ENCODE peak calls at places on chromosomes 5 and 9, in nine cellular contexts. A is astrocyte of the cerebellum, G is AG10803, E is hepatocyte, Q is suprapubic skin, R is tibial artery, M is breast epithelium, N is Panc1, K is BJ. I is an unnamed sample.

GRCh38 chr5:1545798-1546355 is 22.1 kb upstream of the LPCAT1 start:
- DNase-seq in R (no peak), K (no peak), A (no peak), Q (no peak), G (no peak), N (no peak), E (no peak), M (no peak), I (no peak)

GRCh38 chr5:31638748-31639418 is at the start of gene PDZD2:
- DNase-seq in E (peak), Q (peak), N (peak), R (peak), A (no peak), G (peak), K (no peak), M (peak), I (no peak)

GRCh38 chr9:35606138-35606504 is 1.1 kb downstream of the TESK1 start:
- DNase-seq in G (no peak), N (no peak), A (no peak), Q (no peak), R (no peak), M (no peak), K (no peak), E (no peak), I (no peak)

GRCh38 chr9:137138058-137138697 is 776 bp upstream of the GRIN1 start:
- DNase-seq in Q (no peak), A (no peak), K (no peak), R (no peak), N (no peak), M (no peak), E (no peak), G (no peak), I (no peak)

GRCh38 chr5:1724822-1725602 is 74.6 kb downstream of the MRPL36 start:
- DNase-seq in Q (no peak), A (no peak), E (no peak), G (no peak), M (no peak), K (no peak), N (no peak), R (peak), I (no peak)

GRCh38 chr5:54533541-54534179 is 16.1 kb downstream of the SNX18 start:
- DNase-seq in K (no peak), R (peak), G (no peak), M (no peak), A (no peak), Q (no peak), E (peak), N (no peak), I (no peak)

GRCh38 chr5:143887302-143887638 is 75.3 kb downstream of the HMHB1 start:
- DNase-seq in A (peak), E (no peak), R (peak), K (no peak), Q (no peak), N (no peak), M (no peak), G (peak), I (no peak)

GRCh38 chr5:56330167-56330566 is 97.0 kb upstream of the ANKRD55 start:
- DNase-seq in A (no peak), K (no peak), E (no peak), R (no peak), M (no peak), N (no peak), G (no peak), Q (no peak), I (no peak)

GRCh38 chr5:157390179-157390923 is 69.7 kb upstream of the NIPAL4 start:
- DNase-seq in R (no peak), M (no peak), K (peak), G (peak), A (peak), N (peak), Q (no peak), E (peak), I (peak)

GRCh38 chr9:135919318-135919717 is 12.0 kb upstream of the CAMSAP1 start:
- DNase-seq in Q (peak), G (no peak), M (no peak), K (no peak), N (no peak), R (no peak), E (no peak), A (no peak), I (no peak)

GRCh38 chr5:95619096-95619495 is 791 bp upstream of the GPR150 start:
- DNase-seq in G (no peak), A (no peak), Q (no peak), N (no peak), R (no peak), M (no peak), K (no peak), E (no peak), I (no peak)

GRCh38 chr9:89919171-89919681 is 314.4 kb downstream of the GADD45G start:
- DNase-seq in M (no peak), G (no peak), K (no peak), N (peak), Q (no peak), E (peak), A (no peak), R (no peak), I (no peak)

GRCh38 chr9:136853596-136854112 is 1.5 kb downstream of the MAMDC4 start:
- DNase-seq in A (no peak), Q (peak), K (no peak), G (no peak), N (no peak), R (no peak), E (no peak), M (no peak), I (no peak)

GRCh38 chr9:89759563-89759962 is 154.8 kb downstream of the GADD45G start:
- DNase-seq in K (no peak), E (no peak), R (no peak), A (no peak), Q (no peak), G (no peak), N (no peak), M (peak), I (no peak)

GRCh38 chr5:151480384-151480783 is 33.0 kb downstream of the SLC36A1 start:
- DNase-seq in Q (no peak), K (no peak), N (no peak), E (peak), G (peak), A (no peak), R (no peak), M (no peak), I (no peak)

GRCh38 chr9:250625-251024 is 36.0 kb downstream of the DOCK8 start:
- DNase-seq in G (no peak), Q (no peak), R (no peak), A (no peak), N (no peak), E (no peak), K (no peak), M (no peak), I (no peak)

DNA sequence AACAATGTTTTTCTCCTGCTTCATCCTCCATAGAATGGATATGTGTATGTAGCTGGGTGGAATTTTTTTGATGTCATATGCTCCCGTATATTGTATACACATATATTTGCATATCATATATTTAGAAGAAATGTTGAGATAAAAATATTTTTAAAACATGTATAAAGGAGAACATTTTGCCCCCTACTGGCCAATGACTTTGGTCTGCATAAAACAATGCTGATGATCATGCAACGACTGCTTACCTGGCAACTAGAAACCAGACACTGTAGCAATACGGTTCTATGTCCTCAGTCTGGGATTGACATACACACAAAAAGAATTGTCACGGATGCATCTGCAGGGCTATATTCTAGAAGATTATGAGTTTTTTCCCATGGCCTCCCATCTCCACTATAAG is 503.6 kb downstream of the ELAVL2 start:
- DNase-seq in Q (no peak), G (peak), A (no peak), N (no peak), K (no peak), E (peak), R (no peak), M (no peak), I (no peak)
- TF ChIP-seq CTCF in Q (no peak), G (peak), A (peak), N (peak), K (no peak), E (peak), R (no peak), M (no peak), I (no peak)

DNA sequence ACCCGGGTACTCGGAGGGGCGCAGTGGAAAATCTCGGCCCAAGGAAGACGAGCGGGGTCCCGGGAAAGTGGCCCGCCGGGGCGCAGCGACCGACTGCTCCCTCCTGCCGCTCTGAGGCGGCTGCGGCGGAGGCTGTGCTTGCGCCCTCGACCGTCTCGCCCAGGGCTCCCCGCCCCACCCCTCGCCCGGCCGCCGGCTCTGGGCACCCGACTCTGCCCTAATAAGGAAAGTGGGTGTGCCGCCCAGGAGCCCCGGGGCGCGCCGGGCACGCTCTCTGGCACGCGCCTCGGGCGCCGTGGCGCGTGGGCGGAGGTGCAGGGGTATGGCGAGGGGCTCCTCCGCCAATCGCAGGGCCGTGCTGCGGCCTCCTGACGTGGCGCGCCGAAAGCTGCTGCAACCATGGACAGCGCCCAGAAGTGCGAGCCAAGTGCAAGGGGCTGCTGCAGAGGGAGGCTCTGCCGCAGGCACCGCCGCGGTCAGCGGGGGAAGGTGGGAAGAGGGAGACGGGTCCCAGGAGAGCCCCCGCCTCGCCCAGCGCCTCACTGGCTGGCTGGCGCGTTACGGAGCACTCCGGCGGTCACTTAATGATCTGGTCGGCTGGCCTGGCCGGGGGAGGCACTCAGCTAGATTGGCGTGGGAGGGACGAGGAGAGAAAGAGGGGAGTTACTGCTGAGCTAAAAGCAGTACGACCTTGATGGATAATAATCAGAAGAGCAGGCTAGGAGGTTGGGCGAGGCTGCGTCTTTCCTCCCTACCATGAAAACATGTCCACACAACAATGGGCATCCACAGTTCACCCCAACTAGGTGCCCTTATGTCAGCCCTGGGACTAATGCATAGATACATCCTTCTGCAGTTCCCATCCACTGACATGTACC is at the start of gene PRUNE2:
- DNase-seq in Q (peak), R (peak), G (peak), A (peak), N (no peak), K (no peak), E (peak), M (peak), I (peak)
- H3K4me3 ChIP-seq in Q (peak), R (peak), G (peak), A (peak), N (peak), K (peak), E (peak), M (peak), I (peak)

GRCh38 chr5:83396662-83397061 is 74.9 kb upstream of the VCAN start:
- DNase-seq in A (no peak), G (no peak), M (no peak), N (no peak), Q (no peak), K (no peak), R (no peak), E (no peak), I (no peak)

GRCh38 chr5:83400712-83401111 is 70.8 kb upstream of the VCAN start:
- DNase-seq in E (no peak), K (no peak), A (no peak), M (no peak), N (no peak), G (no peak), R (no peak), Q (no peak), I (no peak)

GRCh38 chr5:83394190-83394589 is 77.4 kb upstream of the VCAN start:
- DNase-seq in Q (no peak), K (no peak), E (no peak), N (no peak), M (no peak), G (no peak), A (no peak), R (no peak), I (no peak)

GRCh38 chr5:83401122-83401620 is 70.4 kb upstream of the VCAN start:
- DNase-seq in Q (no peak), E (no peak), R (no peak), K (no peak), G (no peak), N (no peak), A (no peak), M (no peak), I (no peak)

DNA sequence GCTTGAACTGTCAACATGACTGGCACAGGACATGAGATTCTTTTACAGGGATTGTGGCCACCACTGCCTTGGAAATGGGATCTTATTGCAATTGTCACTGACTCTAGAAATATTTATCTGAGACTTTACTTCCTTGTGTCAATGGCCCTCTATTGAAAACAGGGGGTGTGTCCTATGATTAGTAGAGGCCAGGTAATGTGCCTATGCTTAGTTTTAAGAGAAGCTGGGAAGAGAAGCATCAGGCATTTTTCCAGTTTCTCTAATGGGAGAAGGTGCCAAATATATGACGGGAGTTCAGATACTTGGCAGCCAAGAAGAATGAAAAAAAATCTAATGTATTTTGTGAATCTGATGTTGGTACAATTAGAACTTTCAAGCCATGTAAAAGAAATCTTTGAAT is 73.9 kb upstream of the VCAN start:
- DNase-seq in E (no peak), M (no peak), K (no peak), Q (no peak), G (no peak), R (no peak), A (no peak), N (no peak), I (no peak)
- TF ChIP-seq CTCF in E (no peak), M (no peak), K (no peak), Q (no peak), G (no peak), R (no peak), A (no peak), N (no peak), I (no peak)

DNA sequence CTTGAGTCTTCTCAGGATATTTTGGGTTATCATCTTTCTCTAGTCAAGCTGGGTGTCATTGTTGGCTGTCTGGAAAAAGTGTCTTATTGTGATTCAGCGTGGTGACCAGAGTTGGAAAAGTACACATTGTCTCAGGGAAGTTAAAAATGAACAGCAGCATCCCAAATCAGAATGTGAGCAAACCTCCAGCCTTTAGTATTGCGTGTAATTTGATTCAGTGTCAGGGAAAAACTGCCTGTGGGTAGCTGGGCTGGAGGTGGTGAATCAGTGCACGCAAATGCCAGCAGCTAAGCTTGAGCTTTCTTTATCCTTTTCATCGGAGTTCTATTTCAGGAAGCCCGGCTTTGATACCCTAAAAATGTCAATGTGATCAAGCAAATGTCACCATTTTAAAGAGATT is 25.9 kb upstream of the C5orf47 start:
- DNase-seq in R (no peak), G (peak), Q (no peak), E (no peak), A (peak), N (peak), M (no peak), K (peak), I (no peak)
- H3K4me3 ChIP-seq in R (no peak), G (peak), Q (peak), E (peak), A (peak), N (peak), M (peak), K (peak), I (peak)

GRCh38 chr5:24232929-24233328 is 411.8 kb downstream of the CDH10 start:
- DNase-seq in K (no peak), R (no peak), E (no peak), M (no peak), Q (no peak), G (no peak), N (no peak), A (no peak), I (no peak)
- TF ChIP-seq CTCF in K (no peak), R (no peak), E (peak), M (no peak), Q (no peak), G (no peak), N (no peak), A (no peak), I (no peak)

GRCh38 chr9:79663878-79664277 is 92.1 kb downstream of the TLE4 start:
- DNase-seq in R (no peak), E (no peak), A (no peak), Q (no peak), K (no peak), G (no peak), M (no peak), N (no peak), I (no peak)
- H3K4me3 ChIP-seq in R (no peak), E (no peak), A (no peak), Q (no peak), K (no peak), G (no peak), M (no peak), N (no peak), I (no peak)

GRCh38 chr9:37353791-37354190 is 68.7 kb upstream of the GRHPR start:
- DNase-seq in G (no peak), Q (no peak), M (no peak), A (no peak), K (no peak), N (no peak), R (no peak), E (no peak), I (no peak)

GRCh38 chr9:37345038-37345437 is 77.5 kb upstream of the GRHPR start:
- DNase-seq in E (no peak), A (no peak), G (no peak), M (no peak), R (no peak), K (no peak), N (no peak), Q (no peak), I (no peak)

GRCh38 chr9:37350486-37351190 is 71.9 kb upstream of the GRHPR start:
- DNase-seq in Q (no peak), M (no peak), N (no peak), E (no peak), K (no peak), R (no peak), G (peak), A (peak), I (no peak)

GRCh38 chr9:37343724-37344123 is 78.8 kb upstream of the GRHPR start:
- DNase-seq in Q (no peak), N (no peak), K (no peak), M (no peak), E (no peak), R (no peak), G (no peak), A (no peak), I (no peak)

DNA sequence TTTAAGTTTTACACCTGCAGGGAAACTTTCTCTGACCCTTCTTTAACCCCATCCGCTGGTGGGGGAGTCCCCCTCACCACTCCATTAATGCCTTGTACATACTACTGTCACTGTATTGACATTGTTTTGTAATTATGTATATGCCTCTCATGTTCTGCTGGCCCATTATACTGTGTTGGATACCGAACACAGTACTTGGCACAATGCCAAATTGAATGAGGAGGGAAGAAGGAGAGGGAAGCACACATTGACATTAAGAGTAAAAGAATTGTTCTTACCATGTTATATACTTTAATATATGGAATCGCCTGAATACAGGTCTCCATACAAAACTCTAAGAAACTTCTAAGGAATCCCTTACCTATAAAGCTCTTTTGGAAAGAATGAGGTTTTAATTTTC is 73.6 kb upstream of the GRHPR start:
- DNase-seq in K (no peak), A (no peak), G (no peak), N (no peak), R (no peak), M (no peak), Q (no peak), E (no peak), I (no peak)
- TF ChIP-seq CTCF in K (no peak), A (no peak), G (no peak), N (no peak), R (no peak), M (no peak), Q (no peak), E (no peak), I (no peak)

GRCh38 chr5:141495456-141495811 is 6.6 kb downstream of the PCDHGC5 start:
- DNase-seq in R (no peak), A (no peak), N (no peak), E (no peak), G (no peak), M (no peak), Q (no peak), K (no peak), I (no peak)
- H3K4me3 ChIP-seq in R (no peak), A (no peak), N (no peak), E (no peak), G (no peak), M (no peak), Q (no peak), K (no peak), I (no peak)

DNA sequence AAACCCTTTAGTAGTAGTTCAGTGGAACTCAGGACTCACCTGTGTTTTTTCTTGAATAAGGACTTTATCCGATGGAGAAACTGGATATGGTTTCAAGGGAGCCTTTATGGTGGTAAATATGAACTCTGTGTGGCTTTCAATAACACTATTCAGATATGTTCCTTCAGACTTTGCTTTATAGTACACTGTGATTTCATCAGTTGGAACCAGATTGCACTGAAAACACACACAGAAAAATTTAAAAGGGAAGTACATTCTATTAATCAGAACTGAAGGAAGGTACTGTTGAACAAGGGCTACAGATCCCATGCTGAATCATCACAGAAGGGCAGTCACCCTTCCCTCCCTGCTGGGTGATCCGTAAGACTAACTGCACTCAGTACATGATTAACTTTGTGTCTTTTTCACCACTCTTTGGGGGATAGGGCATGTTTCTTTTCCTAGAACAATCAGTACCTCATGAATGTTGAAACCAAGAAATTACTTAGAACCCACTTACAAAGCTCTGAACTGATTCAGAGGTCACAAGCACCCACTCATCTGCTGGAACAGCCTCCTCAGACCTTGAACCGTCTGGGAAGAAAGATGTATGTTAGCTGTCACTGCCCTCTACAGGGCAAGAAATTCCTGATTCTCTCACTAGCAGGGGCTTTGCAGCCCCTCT is 51.2 kb downstream of the IARS1 start:
- DNase-seq in K (no peak), E (peak), R (no peak), A (peak), M (no peak), N (no peak), G (peak), Q (no peak), I (peak)
- TF ChIP-seq CTCF in K (peak), E (peak), R (no peak), A (peak), M (peak), N (peak), G (peak), Q (no peak), I (peak)